ENCODE peak calls at places on chromosomes 6 and 20, in nine cellular contexts. B is CD8-positive, alpha-beta memory T cell; G is activated T-cell treated with anti-CD3 and anti-CD28 coated beads, Interleukin-2, amount 50 U/mL, for 24 hours; E is GM23338; J is stimulated activated CD8-positive, alpha-beta memory T cell treated with anti-CD3 and anti-CD28 coated beads, Interleukin-2, amount 100 ng/mL, for 1 hour; L is T follicular helper cell; H is AG10803; S is GM12878; M is globus pallidus. X is an unnamed sample.

GRCh38 chr6:93416575-93417420 is 2.6 kb downstream of the EPHA7 start:
- DNase-seq in G (peak), H (no peak), J (no peak), B (no peak), M (peak), L (no peak), E (peak), S (no peak), X (no peak)

GRCh38 chr6:39530201-39530759 is 194.9 kb downstream of the KIF6 start:
- DNase-seq in M (no peak), E (no peak), H (peak), J (no peak), L (no peak), B (no peak), S (peak), G (no peak), X (no peak)

GRCh38 chr20:13659288-13659687 is 20.6 kb upstream of the TASP1 start:
- DNase-seq in B (no peak), J (no peak), H (no peak), L (no peak), S (peak), E (no peak), M (no peak), G (no peak), X (no peak)

GRCh38 chr20:5888051-5888450 is 62.3 kb downstream of the TRMT6 start:
- DNase-seq in L (no peak), S (no peak), B (no peak), M (no peak), H (no peak), G (no peak), E (no peak), J (no peak), X (no peak)

GRCh38 chr20:52926505-52926904 is 45.7 kb upstream of the TSHZ2 start:
- DNase-seq in L (no peak), E (no peak), J (no peak), M (no peak), G (no peak), S (no peak), H (no peak), B (no peak), X (no peak)

GRCh38 chr6:147161974-147162495 is 42.2 kb upstream of the STXBP5 start:
- DNase-seq in J (no peak), L (no peak), G (no peak), M (no peak), S (no peak), H (peak), E (no peak), B (no peak), X (no peak)

GRCh38 chr6:116405663-116406329 is 35.0 kb downstream of the DSE start:
- DNase-seq in M (no peak), L (no peak), S (no peak), E (peak), G (no peak), J (no peak), B (no peak), H (peak), X (no peak)

GRCh38 chr20:47725248-47725973 is 59.9 kb downstream of the SULF2 start:
- DNase-seq in S (peak), H (peak), E (peak), G (peak), M (peak), J (peak), L (peak), B (peak), X (peak)

GRCh38 chr20:32780278-32780677 is 18.1 kb downstream of the DNMT3B start:
- DNase-seq in J (no peak), L (no peak), S (no peak), E (no peak), H (no peak), B (no peak), M (no peak), G (no peak), X (no peak)

GRCh38 chr20:6287471-6287870 is 164.6 kb upstream of the FERMT1 start:
- DNase-seq in G (no peak), M (no peak), J (no peak), B (no peak), H (no peak), E (no peak), S (no peak), L (no peak), X (no peak)

GRCh38 chr6:16339263-16339587 is 100.8 kb downstream of the GMPR start:
- DNase-seq in B (no peak), H (no peak), S (no peak), J (no peak), M (no peak), E (no peak), L (no peak), G (no peak), X (no peak)